ENCODE peak calls at places on chromosome 13, in six cellular contexts. N, V, X, O, I and G are unnamed samples.
A peak's percentile ranks its signal among the peaks of the same experiment; 100 is the strongest.

GRCh38 chr13:21675095-21676007 is 4.5 kb downstream of the FGF9 start:
- DNase-seq in X (no peak), V (no peak), I (peak; percentile 90), N (no peak), O (peak; percentile 61), G (no peak)

GRCh38 chr13:52195052-52195837 is 35.8 kb upstream of the NEK3 start:
- DNase-seq in X (peak; percentile 83), N (peak; percentile 60), V (peak; percentile 78), I (peak; percentile 91), O (peak; percentile 93), G (peak; percentile 57)

GRCh38 chr13:36069881-36070366 is 61.3 kb downstream of the DCLK1 start:
- DNase-seq in X (no peak), N (no peak), O (no peak), V (no peak), I (no peak), G (no peak)

GRCh38 chr13:30466358-30466714 is 600 bp upstream of the HMGB1 start:
- DNase-seq in V (no peak), I (no peak), N (no peak), X (no peak), O (peak; percentile 50), G (no peak)

GRCh38 chr13:109336730-109337129 is 449.7 kb downstream of the IRS2 start:
- DNase-seq in I (no peak), V (no peak), X (no peak), N (no peak), O (no peak), G (no peak)

GRCh38 chr13:50133277-50133953 is 118.2 kb downstream of the KCNRG start:
- DNase-seq in N (no peak), I (peak; percentile 76), V (no peak), X (no peak), O (peak; percentile 69), G (no peak)

GRCh38 chr13:67147257-67148218 is 82.6 kb downstream of the PCDH9 start:
- DNase-seq in O (peak; percentile 27), X (peak; percentile 64), V (no peak), N (no peak), I (no peak), G (no peak)

GRCh38 chr13:28528848-28529247 is 33.9 kb upstream of the FLT1 start:
- DNase-seq in N (no peak), X (peak; percentile 22), V (no peak), I (no peak), O (no peak), G (no peak)

GRCh38 chr13:51311957-51312520 is 27.5 kb upstream of the SERPINE3 start:
- DNase-seq in I (no peak), O (no peak), X (no peak), V (no peak), N (no peak), G (no peak)

GRCh38 chr13:76522083-76522755 is 364.0 kb downstream of the KCTD12 start:
- DNase-seq in I (no peak), N (no peak), X (no peak), V (no peak), O (peak; percentile 49), G (no peak)

GRCh38 chr13:101424381-101425155 is 8.3 kb upstream of the NALCN start:
- DNase-seq in N (no peak), O (no peak), X (peak; percentile 29), V (no peak), I (no peak), G (no peak)

GRCh38 chr13:107866666-107867623 is 348.4 kb downstream of the LIG4 start:
- DNase-seq in I (peak; percentile 83), O (peak; percentile 64), N (no peak), X (peak; percentile 40), V (no peak), G (no peak)

GRCh38 chr13:59979589-59979988 is 184.1 kb downstream of the DIAPH3 start:
- DNase-seq in V (no peak), I (no peak), O (no peak), N (no peak), X (no peak), G (no peak)

GRCh38 chr13:108827637-108828036 is 198.2 kb downstream of the MYO16 start:
- DNase-seq in O (no peak), I (no peak), N (no peak), X (no peak), V (no peak), G (no peak)

GRCh38 chr13:102571075-102571474 is 25.7 kb upstream of the TPP2 start:
- DNase-seq in O (peak; percentile 60), I (no peak), V (no peak), N (no peak), X (no peak), G (no peak)

GRCh38 chr13:94331281-94331680 is 148.2 kb downstream of the DCT start:
- DNase-seq in O (no peak), X (no peak), V (no peak), I (no peak), N (no peak), G (no peak)

GRCh38 chr13:96575423-96576320 is 418.6 kb downstream of the OXGR1 start:
- DNase-seq in O (no peak), I (no peak), V (no peak), N (no peak), X (no peak), G (no peak)

GRCh38 chr13:40420160-40420740 is 246.2 kb downstream of the FOXO1 start:
- DNase-seq in O (peak; percentile 5), V (no peak), X (no peak), N (no peak), I (no peak), G (no peak)

GRCh38 chr13:85828094-85828684 is 29.0 kb upstream of the SLITRK6 start:
- DNase-seq in N (no peak), V (no peak), X (peak; percentile 4), I (no peak), O (peak; percentile 47), G (no peak)

GRCh38 chr13:105979131-105979530 is 556.3 kb downstream of the EFNB2 start:
- DNase-seq in V (no peak), X (no peak), N (no peak), O (no peak), I (no peak), G (no peak)

GRCh38 chr13:92823059-92823458 is 403.5 kb upstream of the GPC6 start:
- DNase-seq in O (no peak), I (no peak), N (no peak), V (no peak), X (no peak), G (no peak)

GRCh38 chr13:49441846-49442245 is 2.0 kb downstream of the CAB39L start:
- DNase-seq in X (peak; percentile 19), V (no peak), I (no peak), N (no peak), O (no peak), G (no peak)

GRCh38 chr13:50320297-50320862 is 305.1 kb downstream of the KCNRG start:
- DNase-seq in X (peak; percentile 65), V (no peak), I (no peak), N (no peak), O (no peak), G (no peak)

GRCh38 chr13:51257187-51257586 is 35.0 kb downstream of the FAM124A start:
- DNase-seq in V (no peak), N (no peak), O (peak; percentile 52), X (no peak), I (no peak), G (peak; percentile 11)

GRCh38 chr13:50596776-50597203 is 246.7 kb downstream of the DLEU7 start:
- DNase-seq in N (no peak), O (no peak), V (no peak), I (no peak), X (no peak), G (no peak)

GRCh38 chr13:51849145-51850101 is 4.4 kb upstream of the TMEM272 start:
- DNase-seq in O (peak; percentile 94), I (no peak), V (no peak), X (no peak), N (peak; percentile 67), G (peak; percentile 29)

GRCh38 chr13:114313061-114313860 is 1.0 kb upstream of the CHAMP1 start:
- DNase-seq in O (no peak), I (no peak), N (no peak), V (no peak), X (peak; percentile 29), G (no peak)

GRCh38 chr13:108269601-108270328 is at the start of gene TNFSF13B:
- DNase-seq in V (no peak), O (peak; percentile 71), I (peak; percentile 84), X (peak; percentile 18), N (peak; percentile 9), G (peak; percentile 64)

GRCh38 chr13:98514268-98514667 is 62.6 kb downstream of the STK24 start:
- DNase-seq in V (no peak), I (no peak), N (no peak), O (no peak), X (no peak), G (no peak)
- TF ChIP-seq CTCF in V (no peak), I (no peak), N (no peak), O (no peak), X (no peak), G (no peak)

DNA sequence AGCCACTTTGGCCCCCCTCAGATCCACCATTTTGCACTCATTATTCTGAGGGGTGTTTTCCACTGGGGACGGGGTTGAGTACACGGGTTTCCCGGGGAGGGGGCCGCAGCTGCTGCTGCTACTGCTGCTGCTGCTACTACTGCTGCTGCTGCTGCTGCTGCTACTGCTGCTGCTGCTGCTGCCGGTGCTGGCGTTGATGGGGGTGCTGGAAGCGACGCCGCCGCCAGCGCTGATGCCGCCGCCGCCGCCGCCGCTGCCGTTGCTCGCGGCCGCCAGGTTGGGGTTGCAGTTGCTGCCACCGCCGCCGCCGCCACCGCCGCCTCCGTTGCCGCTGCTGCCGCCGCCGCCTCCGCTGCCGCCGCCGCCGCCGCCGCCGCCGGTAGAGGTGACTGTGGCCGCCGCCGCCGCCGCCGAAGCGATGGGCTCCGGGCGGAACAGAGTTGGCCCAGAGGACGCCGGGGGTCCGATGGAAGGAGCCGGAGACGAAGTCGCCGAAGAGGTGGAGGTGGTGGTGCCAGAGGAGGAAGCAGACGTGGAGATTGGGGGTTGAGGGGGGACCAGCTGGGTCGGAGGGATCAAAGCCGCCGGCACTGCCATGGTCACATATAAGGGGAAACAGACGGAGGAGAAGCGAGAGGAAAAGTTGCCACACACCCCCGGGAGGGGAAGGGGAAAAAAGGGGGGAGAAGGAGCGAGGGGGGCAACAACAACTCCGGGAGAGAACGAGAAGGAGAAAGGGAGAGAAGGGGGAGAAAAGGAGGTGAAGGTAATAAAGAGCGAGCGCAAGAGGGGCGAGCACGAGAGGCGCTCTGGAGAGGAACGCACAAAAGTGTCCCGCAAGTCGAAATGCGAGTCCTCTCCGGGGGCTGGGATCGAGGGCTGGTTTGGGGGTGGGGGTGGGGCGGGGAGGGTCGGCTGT is 572 bp downstream of the DACH1 start:
- DNase-seq in X (peak; percentile 51), I (peak; percentile 92), N (no peak), O (peak; percentile 33), V (peak; percentile 51), G (peak; percentile 69)
- TF ChIP-seq POLR2AphosphoS5 in X (no peak), I (no peak), N (no peak), O (no peak), V (no peak), G (no peak)

DNA sequence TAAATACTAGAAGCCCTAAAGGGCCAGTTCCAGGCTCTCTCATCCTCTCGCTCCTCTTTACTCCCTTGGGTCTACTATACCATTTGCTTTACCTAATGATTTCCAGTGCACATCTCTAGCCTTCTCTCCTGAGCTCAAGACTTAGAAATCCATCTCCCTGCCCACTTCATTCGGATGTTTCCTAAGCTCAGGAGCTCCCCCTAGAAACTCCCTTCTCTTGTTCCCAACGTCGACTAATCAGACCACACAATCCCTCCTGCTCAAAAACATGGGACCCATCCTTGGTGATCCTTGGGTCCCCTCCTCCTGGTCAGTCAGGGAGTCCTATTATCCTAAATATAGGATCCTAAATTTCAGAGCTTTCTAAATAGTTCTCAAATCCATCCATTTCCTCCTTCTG is 21.1 kb upstream of the STK24 start:
- DNase-seq in I (no peak), O (peak; percentile 73), X (peak; percentile 31), V (no peak), N (no peak), G (no peak)
- TF ChIP-seq CTCF in I (no peak), O (peak; percentile 55), X (peak; percentile 36), V (no peak), N (no peak), G (no peak)

GRCh38 chr13:41622545-41623429 is 165.4 kb downstream of the RGCC start:
- DNase-seq in I (no peak), V (no peak), X (peak; percentile 36), N (no peak), O (no peak), G (no peak)
- TF ChIP-seq POLR2AphosphoS5 in I (no peak), V (no peak), X (no peak), N (no peak), O (no peak), G (no peak)